ENCODE peak calls at places on chromosomes 13 and 19, in eight cellular contexts. S, L, T, B, G, Y, H and K are unnamed samples.

GRCh38 chr19:15260939-15261338 is 28.7 kb upstream of the EPHX3 start:
- DNase-seq in Y (peak; percentile 17), G (no peak), L (no peak), H (no peak), B (no peak), T (no peak), S (no peak), K (no peak)

GRCh38 chr13:49759503-49759902 is 33.0 kb downstream of the KPNA3 start:
- DNase-seq in S (no peak), B (no peak), Y (peak; percentile 5), T (no peak), L (no peak), G (no peak), H (peak; percentile 12), K (peak; percentile 51)

GRCh38 chr13:76715621-76716020 is 170.6 kb downstream of the KCTD12 start:
- DNase-seq in G (no peak), S (no peak), H (no peak), B (no peak), Y (no peak), L (no peak), T (no peak), K (no peak)

GRCh38 chr19:46351241-46352041 is 4.6 kb downstream of the PPP5C start:
- DNase-seq in L (peak; percentile 35), Y (peak; percentile 57), H (peak; percentile 45), S (peak; percentile 85), G (no peak), B (no peak), T (no peak), K (no peak)

GRCh38 chr19:32354345-32354744 is 8.9 kb downstream of the ZNF507 start:
- DNase-seq in L (no peak), T (no peak), H (no peak), Y (no peak), B (no peak), S (no peak), G (no peak), K (no peak)

GRCh38 chr19:53374288-53374687 is 8.8 kb downstream of the ZNF525 start:
- DNase-seq in G (no peak), L (no peak), B (no peak), S (no peak), H (no peak), Y (no peak), T (no peak), K (no peak)

GRCh38 chr13:80921556-80921955 is 580.6 kb upstream of the SPRY2 start:
- DNase-seq in L (no peak), G (no peak), H (no peak), T (no peak), B (no peak), Y (no peak), S (no peak), K (no peak)

GRCh38 chr19:45445139-45445538 is 21.4 kb upstream of the ERCC1 start:
- DNase-seq in G (no peak), Y (no peak), L (no peak), S (no peak), B (no peak), H (no peak), T (no peak), K (no peak)

GRCh38 chr13:106986033-106986484 is 418.1 kb upstream of the ARGLU1 start:
- DNase-seq in S (no peak), G (peak; percentile 28), Y (no peak), B (no peak), T (no peak), L (no peak), H (no peak), K (no peak)

GRCh38 chr19:15283141-15283885 is 49.0 kb downstream of the BRD4 start:
- DNase-seq in H (no peak), S (no peak), B (no peak), Y (peak; percentile 50), T (no peak), G (peak; percentile 19), L (no peak), K (no peak)

GRCh38 chr19:18317998-18318800 is 4.7 kb downstream of the LSM4 start:
- DNase-seq in Y (peak; percentile 68), L (no peak), G (no peak), T (no peak), B (no peak), S (no peak), H (peak; percentile 66), K (no peak)

GRCh38 chr19:15149704-15150103 is 42.5 kb downstream of the SYDE1 start:
- DNase-seq in Y (no peak), G (no peak), L (no peak), H (no peak), T (no peak), B (no peak), S (no peak), K (no peak)

GRCh38 chr19:40803857-40804782 is 5.1 kb downstream of the EGLN2 start:
- DNase-seq in T (no peak), G (no peak), H (peak; percentile 84), L (peak; percentile 74), Y (peak; percentile 87), B (no peak), S (no peak), K (no peak)

GRCh38 chr13:94009696-94010095 is 469.8 kb downstream of the DCT start:
- DNase-seq in T (no peak), Y (no peak), G (no peak), B (no peak), H (no peak), L (no peak), S (no peak), K (no peak)

GRCh38 chr19:50300814-50301606 is 28.2 kb downstream of the KCNC3 start:
- DNase-seq in B (no peak), S (no peak), H (no peak), L (no peak), T (no peak), G (no peak), Y (peak; percentile 32), K (no peak)

GRCh38 chr19:4009990-4010807 is 2.7 kb downstream of the PIAS4 start:
- DNase-seq in Y (no peak), H (no peak), S (no peak), G (no peak), L (peak; percentile 76), T (no peak), B (no peak), K (no peak)

GRCh38 chr13:21672811-21673591 is 2.1 kb downstream of the FGF9 start:
- DNase-seq in L (no peak), B (no peak), G (peak; percentile 15), H (no peak), Y (peak; percentile 28), T (no peak), S (no peak), K (no peak)

GRCh38 chr13:101875091-101875490 is 422.6 kb downstream of the ITGBL1 start:
- DNase-seq in T (no peak), H (no peak), G (no peak), S (no peak), L (no peak), B (no peak), Y (no peak), K (no peak)

GRCh38 chr13:92649140-92649813 is 577.3 kb upstream of the GPC6 start:
- DNase-seq in B (peak; percentile 4), H (no peak), S (no peak), L (no peak), Y (no peak), G (no peak), T (no peak), K (no peak)

GRCh38 chr13:110301606-110302131 is 5.3 kb downstream of the COL4A1 start:
- DNase-seq in G (no peak), Y (no peak), H (no peak), L (no peak), S (no peak), B (no peak), T (no peak), K (no peak)

GRCh38 chr13:33014291-33014690 is 1.9 kb upstream of the KL start:
- DNase-seq in L (no peak), T (no peak), H (no peak), S (no peak), Y (no peak), G (no peak), B (no peak), K (no peak)

GRCh38 chr13:73657821-73658540 is 476.2 kb downstream of the KLF12 start:
- DNase-seq in S (no peak), L (peak; percentile 46), G (no peak), T (no peak), B (no peak), H (no peak), Y (no peak), K (no peak)

GRCh38 chr13:105773887-105774538 is 761.4 kb downstream of the EFNB2 start:
- DNase-seq in T (peak; percentile 10), B (peak; percentile 54), L (no peak), Y (no peak), G (no peak), H (no peak), S (peak; percentile 56), K (no peak)

GRCh38 chr13:102913924-102914628 is 68.2 kb downstream of the ERCC5 start:
- DNase-seq in G (no peak), H (no peak), B (no peak), T (no peak), Y (no peak), S (no peak), L (no peak), K (no peak)